ENCODE peak calls at places on chromosomes 1 and 21, in six cellular contexts. Y is mesenteric fat pad, A is foreskin fibroblast, G is T-helper 17 cell, K is Daoy, P is GM04503. D is an unnamed sample.

GRCh38 chr21:42199488-42200463 is 19.2 kb upstream of the ABCG1 start:
- DNase-seq in Y (no peak), A (peak), G (no peak), K (peak), P (peak), D (no peak)

GRCh38 chr1:212615092-212615470 is 6.5 kb downstream of the ATF3 start:
- DNase-seq in Y (no peak), A (no peak), G (no peak), K (no peak), P (no peak), D (no peak)

GRCh38 chr21:32093758-32094463 is 184.9 kb downstream of the MIS18A start:
- DNase-seq in Y (no peak), A (no peak), G (no peak), K (no peak), P (no peak), D (no peak)

GRCh38 chr1:98289296-98289695 is 368.5 kb upstream of the DPYD start:
- DNase-seq in Y (no peak), A (no peak), G (no peak), K (no peak), P (no peak), D (no peak)

GRCh38 chr1:226624526-226624925 is 76.0 kb downstream of the STUM start:
- DNase-seq in Y (peak), A (peak), G (no peak), K (peak), P (peak), D (no peak)

GRCh38 chr1:224539971-224540370 is 76.1 kb upstream of the CNIH3 start:
- DNase-seq in Y (no peak), A (no peak), G (no peak), K (no peak), P (no peak), D (no peak)

GRCh38 chr1:152034324-152034653 is 2.5 kb downstream of the S100A11 start:
- DNase-seq in Y (no peak), A (no peak), G (no peak), K (no peak), P (no peak), D (no peak)

GRCh38 chr1:206706806-206707205 is 22.1 kb downstream of the MAPKAPK2 start:
- DNase-seq in Y (peak), A (no peak), G (no peak), K (no peak), P (no peak), D (no peak)

GRCh38 chr21:35649186-35649585 is 411.1 kb downstream of the SETD4 start:
- DNase-seq in Y (no peak), A (peak), G (no peak), K (peak), P (no peak), D (no peak)

GRCh38 chr1:28577738-28578536 is 14.1 kb upstream of the RAB42 start:
- DNase-seq in Y (no peak), A (no peak), G (no peak), K (no peak), P (no peak), D (no peak)

GRCh38 chr1:6447016-6447817 is 18.8 kb downstream of the TNFRSF25 start:
- DNase-seq in Y (no peak), A (no peak), G (no peak), K (no peak), P (no peak), D (no peak)

GRCh38 chr21:42176864-42177263 is 42.1 kb upstream of the ABCG1 start:
- DNase-seq in Y (no peak), A (no peak), G (no peak), K (no peak), P (no peak), D (no peak)

D was measured in Caco-2.